ENCODE peak calls at places on chromosomes 4 and X, in seven cellular contexts. M is fibroblast of the aortic adventitia, Q is NCI-H187, X is glutamatergic neuron, P is sciatic nerve, Y is AG09309, C is HuH-7.5. A is an unnamed sample.

GRCh38 chr4:167144605-167145004 is 89.7 kb downstream of the SPOCK3 start:
- DNase-seq in Q (no peak), X (no peak), Y (no peak), M (no peak), C (no peak), P (no peak), A (no peak)

GRCh38 chr4:67721770-67722597 is 21.0 kb upstream of the UBA6 start:
- DNase-seq in X (no peak), C (no peak), M (peak; percentile 16), P (no peak), Y (no peak), Q (no peak), A (no peak)

GRCh38 chrX:46913710-46914109 is 1.5 kb downstream of the JADE3 start:
- DNase-seq in Q (no peak), M (peak; percentile 34), Y (no peak), C (peak; percentile 16), P (no peak), X (no peak), A (no peak)

GRCh38 chrX:102067966-102068723 is 57.3 kb upstream of the TCEAL2 start:
- DNase-seq in Y (no peak), C (no peak), Q (no peak), M (peak; percentile 28), P (no peak), X (no peak), A (no peak)

GRCh38 chrX:120839506-120839905 is 36.2 kb downstream of the CT47B1 start:
- DNase-seq in P (no peak), C (no peak), X (no peak), Y (no peak), Q (no peak), M (peak; percentile 45), A (no peak)

GRCh38 chr4:14994242-14994641 is 8.0 kb upstream of the CPEB2 start:
- DNase-seq in C (no peak), M (peak; percentile 19), Q (no peak), X (no peak), Y (no peak), P (no peak), A (no peak)

GRCh38 chr4:149796381-149796780 is 19.3 kb downstream of the IQCM start:
- DNase-seq in X (no peak), P (no peak), Q (no peak), C (no peak), Y (no peak), M (no peak), A (no peak)

GRCh38 chr4:24807611-24808010 is 12.2 kb downstream of the SOD3 start:
- DNase-seq in C (no peak), Y (no peak), X (no peak), Q (no peak), M (no peak), P (no peak), A (no peak)

GRCh38 chr4:139988863-139989765 is 164.9 kb downstream of the MAML3 start:
- DNase-seq in C (no peak), Q (no peak), P (no peak), M (peak; percentile 87), X (no peak), Y (peak; percentile 69), A (no peak)

GRCh38 chrX:15142084-15142715 is 127.7 kb downstream of the ASB9 start:
- DNase-seq in X (no peak), Q (no peak), Y (no peak), P (no peak), C (no peak), M (no peak), A (no peak)

GRCh38 chrX:39499996-39500395 is 597.8 kb downstream of the BCOR start:
- DNase-seq in Q (no peak), M (peak; percentile 2), X (no peak), C (no peak), Y (no peak), P (no peak), A (no peak)

GRCh38 chr4:186727977-186728519 is 4.4 kb upstream of the FAT1 start:
- DNase-seq in X (no peak), M (no peak), C (no peak), Y (no peak), Q (no peak), P (no peak), A (no peak)

GRCh38 chrX:39460491-39460890 is 637.3 kb downstream of the BCOR start:
- DNase-seq in X (no peak), Q (no peak), C (no peak), P (no peak), Y (no peak), M (no peak), A (no peak)

GRCh38 chr4:152462047-152462446 is 73.8 kb downstream of the FBXW7 start:
- DNase-seq in Q (no peak), X (no peak), C (no peak), Y (no peak), P (no peak), M (no peak), A (no peak)

GRCh38 chr4:89898304-89898716 is 3.7 kb downstream of the MMRN1 start:
- DNase-seq in Y (no peak), C (no peak), Q (no peak), P (no peak), X (no peak), M (no peak), A (no peak)

GRCh38 chr4:150078996-150079581 is 844 bp downstream of the DCLK2 start:
- DNase-seq in C (no peak), M (peak; percentile 30), P (peak; percentile 69), Y (no peak), X (peak; percentile 52), Q (peak; percentile 22), A (peak; percentile 12)

GRCh38 chr4:47184071-47184470 is 152.7 kb downstream of the GABRB1 start:
- DNase-seq in X (no peak), C (no peak), P (no peak), Y (no peak), M (no peak), Q (no peak), A (no peak)

GRCh38 chr4:170388255-170388654 is 298.5 kb upstream of the AADAT start:
- DNase-seq in X (no peak), M (no peak), P (no peak), Y (no peak), Q (no peak), C (no peak), A (no peak)

GRCh38 chr4:11367371-11367770 is 61.3 kb downstream of the HS3ST1 start:
- DNase-seq in M (peak; percentile 84), Q (peak; percentile 29), P (peak; percentile 91), C (peak; percentile 40), Y (no peak), X (no peak), A (no peak)

GRCh38 chr4:131509521-131509920 is 1639.6 kb upstream of the PCDH10 start:
- DNase-seq in M (peak; percentile 19), C (no peak), P (no peak), X (no peak), Y (no peak), Q (no peak), A (no peak)